ENCODE peak calls at places on chromosomes 3 and 15, in seven cellular contexts. T, X, A, D, M, Y and K are unnamed samples.

GRCh38 chr3:26068890-26069289 is 279.0 kb downstream of the OXSM start:
- DNase-seq in Y (no peak), A (no peak), X (no peak), M (no peak), D (no peak), T (no peak), K (no peak)

GRCh38 chr3:19526071-19526470 is 377.8 kb downstream of the KCNH8 start:
- DNase-seq in A (no peak), M (no peak), T (no peak), X (no peak), D (no peak), Y (no peak), K (no peak)

GRCh38 chr3:195411831-195412230 is 31.0 kb downstream of the ACAP2 start:
- DNase-seq in T (no peak), Y (no peak), D (no peak), X (peak), M (no peak), A (no peak), K (no peak)

GRCh38 chr3:69775751-69776150 is 36.5 kb downstream of the MITF start:
- DNase-seq in X (no peak), D (no peak), Y (no peak), T (no peak), A (no peak), M (no peak), K (no peak)

GRCh38 chr3:63912768-63913588 is 795 bp upstream of the SCAANT1 start:
- DNase-seq in A (peak), T (peak), Y (peak), X (peak), D (peak), M (peak), K (peak)

GRCh38 chr15:70198441-70199123 is 100.9 kb upstream of the TLE3 start:
- DNase-seq in M (no peak), X (no peak), A (no peak), Y (no peak), D (peak), T (no peak), K (no peak)

GRCh38 chr3:14560110-14560509 is 20.0 kb upstream of the GRIP2 start:
- DNase-seq in A (no peak), X (no peak), D (no peak), Y (no peak), T (no peak), M (no peak), K (no peak)

GRCh38 chr3:30539772-30540171 is 66.6 kb upstream of the TGFBR2 start:
- DNase-seq in Y (no peak), X (peak), A (no peak), D (no peak), T (no peak), M (no peak), K (no peak)

GRCh38 chr15:73922186-73923151 is 3.8 kb upstream of the LOXL1 start:
- DNase-seq in M (no peak), A (no peak), X (peak), T (no peak), D (no peak), Y (no peak), K (no peak)